ENCODE peak calls at places on chromosome 9, in five cellular contexts. One of them, this sample, is unnamed.
A peak's percentile ranks its signal among the peaks of the same experiment; 100 is the strongest.

GRCh38 chr9:98774746-98775145 is 21.6 kb downstream of the ANKS6 start:
- DNase-seq in K562: peak; percentile 76
- DNase-seq in A549: peak; percentile 33
- DNase-seq in HepG2: no peak
- DNase-seq in NB4: peak; percentile 44
- DNase-seq in this sample: no peak

GRCh38 chr9:35552837-35553236 is 52.2 kb upstream of the TESK1 start:
- DNase-seq in K562: no peak
- DNase-seq in A549: no peak
- DNase-seq in NB4: no peak
- DNase-seq in HepG2: no peak
- DNase-seq in this sample: no peak

GRCh38 chr9:114735732-114736131 is 53.7 kb upstream of the TEX48 start:
- DNase-seq in A549: no peak
- DNase-seq in NB4: no peak
- DNase-seq in HepG2: no peak
- DNase-seq in K562: no peak
- DNase-seq in this sample: peak; percentile 13

GRCh38 chr9:5389109-5389732 is 48.5 kb downstream of the PLGRKT start:
- DNase-seq in A549: no peak
- DNase-seq in K562: no peak
- DNase-seq in HepG2: no peak
- DNase-seq in NB4: peak; percentile 96
- DNase-seq in this sample: no peak

GRCh38 chr9:125494555-125494920 is 212.5 kb downstream of the MAPKAP1 start:
- DNase-seq in A549: no peak
- DNase-seq in NB4: no peak
- DNase-seq in K562: no peak
- DNase-seq in HepG2: no peak
- DNase-seq in this sample: no peak

GRCh38 chr9:13049223-13049622 is 230.3 kb downstream of the MPDZ start:
- DNase-seq in HepG2: no peak
- DNase-seq in A549: no peak
- DNase-seq in K562: no peak
- DNase-seq in NB4: no peak
- DNase-seq in this sample: no peak

GRCh38 chr9:133059623-133060022 is 2.2 kb upstream of the CEL start:
- DNase-seq in K562: no peak
- DNase-seq in NB4: peak; percentile 74
- DNase-seq in A549: no peak
- DNase-seq in HepG2: no peak
- DNase-seq in this sample: no peak

GRCh38 chr9:75979362-75979761 is 88.9 kb downstream of the PCSK5 start:
- DNase-seq in K562: no peak
- DNase-seq in A549: peak; percentile 43
- DNase-seq in HepG2: peak; percentile 18
- DNase-seq in NB4: peak; percentile 1
- DNase-seq in this sample: no peak

GRCh38 chr9:76082062-76082461 is 191.6 kb downstream of the PCSK5 start:
- DNase-seq in K562: no peak
- DNase-seq in NB4: no peak
- DNase-seq in HepG2: no peak
- DNase-seq in A549: no peak
- DNase-seq in this sample: no peak

GRCh38 chr9:126328415-126328814 is 1.8 kb downstream of the MVB12B start:
- DNase-seq in NB4: peak; percentile 51
- DNase-seq in K562: no peak
- DNase-seq in A549: no peak
- DNase-seq in HepG2: no peak
- DNase-seq in this sample: no peak

GRCh38 chr9:36051317-36051716 is 14.6 kb downstream of the RECK start:
- DNase-seq in NB4: no peak
- DNase-seq in A549: no peak
- DNase-seq in HepG2: no peak
- DNase-seq in K562: no peak
- DNase-seq in this sample: no peak

GRCh38 chr9:6186691-6187090 is 28.9 kb upstream of the IL33 start:
- DNase-seq in HepG2: no peak
- DNase-seq in K562: no peak
- DNase-seq in A549: no peak
- DNase-seq in NB4: no peak
- DNase-seq in this sample: peak; percentile 79

GRCh38 chr9:7094052-7094451 is 336.3 kb downstream of the KDM4C start:
- DNase-seq in NB4: no peak
- DNase-seq in K562: no peak
- DNase-seq in A549: peak; percentile 12
- DNase-seq in HepG2: peak; percentile 15
- DNase-seq in this sample: peak; percentile 40

GRCh38 chr9:34375901-34376595 is 650 bp downstream of the MYORG start:
- DNase-seq in K562: peak; percentile 42
- DNase-seq in NB4: peak; percentile 61
- DNase-seq in A549: peak; percentile 57
- DNase-seq in HepG2: peak; percentile 69
- DNase-seq in this sample: peak; percentile 42

DNA sequence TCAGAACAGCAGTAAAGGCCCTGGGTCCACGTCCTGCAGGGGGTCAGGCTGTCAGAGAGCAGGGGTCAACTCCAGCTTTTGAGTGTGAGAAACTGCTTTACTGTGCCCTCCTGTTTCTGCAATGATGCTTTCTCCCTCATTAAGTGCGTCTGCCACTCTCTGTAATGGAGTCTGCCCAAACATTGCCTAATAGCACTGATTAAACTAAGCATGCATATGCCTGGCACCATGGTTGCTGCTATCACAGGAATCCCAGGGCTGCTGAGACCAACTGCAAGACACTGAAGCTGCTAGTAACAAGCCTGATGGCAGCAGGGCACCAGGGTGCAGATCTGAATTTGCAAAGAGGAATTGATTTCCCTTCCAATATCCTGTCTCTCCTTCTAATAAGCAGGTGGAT is 125.3 kb downstream of the SLC24A2 start:
- DNase-seq in NB4: no peak
- DNase-seq in HepG2: no peak
- DNase-seq in A549: no peak
- DNase-seq in K562: no peak
- DNase-seq in this sample: no peak
- TF ChIP-seq MYC in NB4: no peak
- TF ChIP-seq MYC in HepG2: no peak
- TF ChIP-seq MYC in A549: no peak
- TF ChIP-seq MYC in K562: no peak
- TF ChIP-seq MYC in this sample: no peak

GRCh38 chr9:128007566-128008138 is 26.9 kb upstream of the EEIG1 start:
- DNase-seq in K562: peak; percentile 55
- DNase-seq in A549: peak; percentile 89
- DNase-seq in NB4: peak; percentile 86
- DNase-seq in HepG2: peak; percentile 45
- DNase-seq in this sample: peak; percentile 86
- TF ChIP-seq POLR2A in K562: no peak
- TF ChIP-seq POLR2A in A549: no peak
- TF ChIP-seq POLR2A in NB4: no peak
- TF ChIP-seq POLR2A in HepG2: no peak
- TF ChIP-seq POLR2A in this sample: no peak

GRCh38 chr9:118609355-118610044 is 759.7 kb downstream of the BRINP1 start:
- DNase-seq in NB4: no peak
- DNase-seq in K562: no peak
- DNase-seq in A549: peak; percentile 70
- DNase-seq in HepG2: no peak
- DNase-seq in this sample: no peak
- TF ChIP-seq MYC in NB4: no peak
- TF ChIP-seq MYC in K562: no peak
- TF ChIP-seq MYC in A549: no peak
- TF ChIP-seq MYC in HepG2: no peak
- TF ChIP-seq MYC in this sample: no peak

GRCh38 chr9:30925126-30925525 is 1459.3 kb upstream of the ACO1 start:
- DNase-seq in HepG2: no peak
- DNase-seq in K562: no peak
- DNase-seq in A549: peak; percentile 44
- DNase-seq in NB4: no peak
- DNase-seq in this sample: no peak
- TF ChIP-seq POLR2A in HepG2: no peak
- TF ChIP-seq POLR2A in K562: no peak
- TF ChIP-seq POLR2A in A549: no peak
- TF ChIP-seq POLR2A in NB4: no peak
- TF ChIP-seq POLR2A in this sample: no peak

GRCh38 chr9:127555830-127556820 is 56.0 kb upstream of the STXBP1 start:
- DNase-seq in NB4: peak; percentile 94
- DNase-seq in A549: peak; percentile 90
- DNase-seq in HepG2: no peak
- DNase-seq in K562: peak; percentile 78
- DNase-seq in this sample: peak; percentile 93
- TF ChIP-seq MYC in NB4: peak; percentile 98
- TF ChIP-seq MYC in A549: peak; percentile 88
- TF ChIP-seq MYC in HepG2: no peak
- TF ChIP-seq MYC in K562: peak; percentile 81
- TF ChIP-seq MYC in this sample: peak; percentile 89

DNA sequence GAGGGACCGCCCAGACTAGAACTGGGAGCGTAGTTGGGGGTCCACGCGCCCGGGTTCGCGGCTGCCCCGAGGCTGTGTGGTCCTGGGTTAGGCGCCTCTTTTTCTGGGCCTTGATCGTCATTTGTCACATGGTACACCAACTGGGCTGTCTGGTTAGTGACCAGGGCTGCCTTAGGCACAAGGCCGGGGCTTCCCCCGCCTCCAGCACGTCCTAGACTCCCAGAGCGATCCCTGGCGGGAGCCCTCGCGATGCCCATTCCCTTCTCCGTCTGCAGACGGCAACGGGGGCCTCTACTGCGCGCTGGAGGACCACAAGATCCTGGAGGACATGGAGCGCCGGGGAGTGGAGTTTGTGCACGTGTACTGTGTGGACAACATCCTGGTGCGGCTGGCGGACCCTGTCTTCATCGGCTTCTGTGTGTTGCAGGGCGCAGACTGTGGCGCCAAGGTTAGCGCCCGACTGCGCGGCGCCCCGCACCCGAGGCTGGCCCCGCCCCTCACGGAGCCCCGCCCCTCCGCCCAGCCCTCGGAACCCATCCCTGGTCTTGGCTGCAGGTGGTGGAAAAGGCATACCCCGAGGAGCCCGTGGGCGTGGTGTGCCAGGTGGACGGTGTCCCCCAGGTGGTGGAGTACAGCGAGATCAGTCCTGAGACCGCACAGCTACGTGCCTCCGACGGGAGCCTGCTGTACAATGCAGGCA is 1.5 kb downstream of the UAP1L1 start:
- DNase-seq in HepG2: no peak
- DNase-seq in K562: no peak
- DNase-seq in NB4: no peak
- DNase-seq in A549: no peak
- DNase-seq in this sample: no peak
- TF ChIP-seq POLR2A in HepG2: no peak
- TF ChIP-seq POLR2A in K562: no peak
- TF ChIP-seq POLR2A in NB4: no peak
- TF ChIP-seq POLR2A in A549: no peak
- TF ChIP-seq POLR2A in this sample: no peak

DNA sequence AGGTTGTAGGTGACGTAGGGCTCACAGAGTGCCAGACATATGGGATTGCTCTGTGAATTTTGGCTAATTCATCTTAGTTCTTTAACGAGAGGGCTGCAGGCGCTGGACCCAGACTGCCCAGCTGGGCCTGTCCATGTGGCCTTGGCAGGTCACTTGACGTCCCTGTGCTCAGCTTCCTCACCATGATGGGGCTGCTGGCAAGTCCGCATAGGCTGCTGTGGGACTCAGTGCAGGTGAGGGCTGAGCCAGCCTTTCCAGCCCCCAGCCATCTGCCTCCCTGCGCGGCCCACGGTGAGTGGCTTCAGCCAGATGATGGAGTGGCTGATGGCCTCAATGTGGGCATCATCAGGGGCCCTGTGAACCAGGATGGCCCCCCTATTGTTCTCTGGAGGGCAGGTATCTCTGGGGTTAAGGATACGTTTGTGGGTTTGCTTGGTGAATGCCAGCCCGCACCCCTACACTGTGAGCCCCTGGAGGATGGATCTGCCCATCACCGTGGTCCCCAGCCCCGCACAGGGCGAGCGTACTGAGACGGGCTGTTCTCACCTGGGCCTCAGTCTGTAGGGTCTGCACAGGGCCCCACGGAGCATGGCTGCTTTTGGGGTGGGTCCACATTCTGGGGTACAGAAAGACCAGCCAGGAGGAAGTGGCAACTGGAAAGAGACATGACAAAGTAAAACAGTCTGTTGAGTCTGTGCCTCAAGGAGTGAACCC is 3.7 kb downstream of the CARD19 start:
- DNase-seq in NB4: no peak
- DNase-seq in K562: no peak
- DNase-seq in A549: no peak
- DNase-seq in HepG2: no peak
- DNase-seq in this sample: no peak
- TF ChIP-seq MYC in NB4: no peak
- TF ChIP-seq MYC in K562: no peak
- TF ChIP-seq MYC in A549: no peak
- TF ChIP-seq MYC in HepG2: no peak
- TF ChIP-seq MYC in this sample: no peak

GRCh38 chr9:68739631-68740174 is 34.7 kb downstream of the PIP5K1B start:
- DNase-seq in NB4: no peak
- DNase-seq in K562: no peak
- DNase-seq in HepG2: peak; percentile 94
- DNase-seq in A549: no peak
- DNase-seq in this sample: no peak

GRCh38 chr9:68741234-68741633 is 36.2 kb downstream of the PIP5K1B start:
- DNase-seq in HepG2: no peak
- DNase-seq in NB4: no peak
- DNase-seq in A549: no peak
- DNase-seq in K562: no peak
- DNase-seq in this sample: no peak

GRCh38 chr9:68741751-68742730 is 37.0 kb downstream of the PIP5K1B start:
- DNase-seq in HepG2: no peak
- DNase-seq in K562: no peak
- DNase-seq in A549: no peak
- DNase-seq in NB4: no peak
- DNase-seq in this sample: no peak

GRCh38 chr9:68738346-68738745 is 33.3 kb downstream of the PIP5K1B start:
- DNase-seq in HepG2: no peak
- DNase-seq in A549: no peak
- DNase-seq in NB4: no peak
- DNase-seq in K562: no peak
- DNase-seq in this sample: no peak

GRCh38 chr9:68740561-68740960 is 35.5 kb downstream of the PIP5K1B start:
- DNase-seq in K562: no peak
- DNase-seq in NB4: no peak
- DNase-seq in A549: peak; percentile 2
- DNase-seq in HepG2: peak; percentile 49
- DNase-seq in this sample: no peak
- TF ChIP-seq POLR2A in K562: no peak
- TF ChIP-seq POLR2A in NB4: no peak
- TF ChIP-seq POLR2A in A549: no peak
- TF ChIP-seq POLR2A in HepG2: no peak
- TF ChIP-seq POLR2A in this sample: no peak

This sample was measured in endothelial cell of umbilical vein.